ENCODE peak calls at places on chromosomes 12 and 14, in nine cellular contexts. One of them, this sample, is unnamed.

GRCh38 chr14:33393895-33394405 is 455.3 kb downstream of the NPAS3 start:
- DNase-seq in ascending aorta: no peak
- DNase-seq in non-pigmented ciliary epithelial cell: no peak
- DNase-seq in activated T-cell treated with anti-CD3 and anti-CD28 coated beads for 1 hour: no peak
- DNase-seq in BE2C: no peak
- DNase-seq in LHCN-M2: no peak
- DNase-seq in fibroblast of the conjunctiva: no peak
- DNase-seq in stimulated activated CD4-positive, alpha-beta T cell treated with anti-CD3 and anti-CD28 coated beads, Interleukin-15, amount 100 ng/mL, for 1 hour: no peak
- DNase-seq in AG08396: no peak
- DNase-seq in this sample: no peak

GRCh38 chr12:6052940-6053329 is 71.5 kb downstream of the VWF start:
- DNase-seq in ascending aorta: no peak
- DNase-seq in non-pigmented ciliary epithelial cell: no peak
- DNase-seq in activated T-cell treated with anti-CD3 and anti-CD28 coated beads for 1 hour: no peak
- DNase-seq in BE2C: no peak
- DNase-seq in LHCN-M2: peak
- DNase-seq in fibroblast of the conjunctiva: no peak
- DNase-seq in stimulated activated CD4-positive, alpha-beta T cell treated with anti-CD3 and anti-CD28 coated beads, Interleukin-15, amount 100 ng/mL, for 1 hour: no peak
- DNase-seq in AG08396: peak
- DNase-seq in this sample: no peak

GRCh38 chr12:113860059-113860820 is 105.9 kb downstream of the RBM19 start:
- DNase-seq in ascending aorta: no peak
- DNase-seq in non-pigmented ciliary epithelial cell: no peak
- DNase-seq in activated T-cell treated with anti-CD3 and anti-CD28 coated beads for 1 hour: no peak
- DNase-seq in BE2C: no peak
- DNase-seq in LHCN-M2: no peak
- DNase-seq in fibroblast of the conjunctiva: no peak
- DNase-seq in stimulated activated CD4-positive, alpha-beta T cell treated with anti-CD3 and anti-CD28 coated beads, Interleukin-15, amount 100 ng/mL, for 1 hour: no peak
- DNase-seq in AG08396: no peak
- DNase-seq in this sample: no peak

GRCh38 chr12:19688489-19688888 is 249.2 kb downstream of the AEBP2 start:
- DNase-seq in ascending aorta: no peak
- DNase-seq in non-pigmented ciliary epithelial cell: no peak
- DNase-seq in activated T-cell treated with anti-CD3 and anti-CD28 coated beads for 1 hour: no peak
- DNase-seq in BE2C: no peak
- DNase-seq in LHCN-M2: no peak
- DNase-seq in fibroblast of the conjunctiva: no peak
- DNase-seq in stimulated activated CD4-positive, alpha-beta T cell treated with anti-CD3 and anti-CD28 coated beads, Interleukin-15, amount 100 ng/mL, for 1 hour: no peak
- DNase-seq in AG08396: no peak
- DNase-seq in this sample: no peak

GRCh38 chr12:112005419-112006395 is 7.3 kb downstream of the TMEM116 start:
- DNase-seq in ascending aorta: no peak
- DNase-seq in non-pigmented ciliary epithelial cell: no peak
- DNase-seq in activated T-cell treated with anti-CD3 and anti-CD28 coated beads for 1 hour: no peak
- DNase-seq in BE2C: no peak
- DNase-seq in LHCN-M2: no peak
- DNase-seq in fibroblast of the conjunctiva: no peak
- DNase-seq in stimulated activated CD4-positive, alpha-beta T cell treated with anti-CD3 and anti-CD28 coated beads, Interleukin-15, amount 100 ng/mL, for 1 hour: no peak
- DNase-seq in AG08396: no peak
- DNase-seq in this sample: no peak

GRCh38 chr12:64392221-64392620 is 1.7 kb upstream of the C12orf56 start:
- DNase-seq in ascending aorta: no peak
- DNase-seq in non-pigmented ciliary epithelial cell: no peak
- DNase-seq in activated T-cell treated with anti-CD3 and anti-CD28 coated beads for 1 hour: no peak
- DNase-seq in BE2C: peak
- DNase-seq in LHCN-M2: peak
- DNase-seq in fibroblast of the conjunctiva: no peak
- DNase-seq in stimulated activated CD4-positive, alpha-beta T cell treated with anti-CD3 and anti-CD28 coated beads, Interleukin-15, amount 100 ng/mL, for 1 hour: no peak
- DNase-seq in AG08396: peak
- DNase-seq in this sample: no peak

GRCh38 chr14:73997944-73998451 is 21.1 kb downstream of the ENTPD5 start:
- DNase-seq in ascending aorta: no peak
- DNase-seq in non-pigmented ciliary epithelial cell: no peak
- DNase-seq in activated T-cell treated with anti-CD3 and anti-CD28 coated beads for 1 hour: no peak
- DNase-seq in BE2C: no peak
- DNase-seq in LHCN-M2: no peak
- DNase-seq in fibroblast of the conjunctiva: no peak
- DNase-seq in stimulated activated CD4-positive, alpha-beta T cell treated with anti-CD3 and anti-CD28 coated beads, Interleukin-15, amount 100 ng/mL, for 1 hour: no peak
- DNase-seq in AG08396: no peak
- DNase-seq in this sample: no peak

GRCh38 chr14:102967506-102967795 is 45.0 kb downstream of the AMN start:
- DNase-seq in ascending aorta: no peak
- DNase-seq in non-pigmented ciliary epithelial cell: no peak
- DNase-seq in activated T-cell treated with anti-CD3 and anti-CD28 coated beads for 1 hour: no peak
- DNase-seq in BE2C: no peak
- DNase-seq in LHCN-M2: no peak
- DNase-seq in fibroblast of the conjunctiva: no peak
- DNase-seq in stimulated activated CD4-positive, alpha-beta T cell treated with anti-CD3 and anti-CD28 coated beads, Interleukin-15, amount 100 ng/mL, for 1 hour: no peak
- DNase-seq in AG08396: no peak
- DNase-seq in this sample: no peak

GRCh38 chr14:81618695-81619094 is 85.0 kb upstream of the SEL1L start:
- DNase-seq in ascending aorta: no peak
- DNase-seq in non-pigmented ciliary epithelial cell: no peak
- DNase-seq in activated T-cell treated with anti-CD3 and anti-CD28 coated beads for 1 hour: no peak
- DNase-seq in BE2C: no peak
- DNase-seq in LHCN-M2: no peak
- DNase-seq in fibroblast of the conjunctiva: no peak
- DNase-seq in stimulated activated CD4-positive, alpha-beta T cell treated with anti-CD3 and anti-CD28 coated beads, Interleukin-15, amount 100 ng/mL, for 1 hour: no peak
- DNase-seq in AG08396: no peak
- DNase-seq in this sample: no peak

GRCh38 chr12:118053071-118053985 is 7.7 kb downstream of the WSB2 start:
- DNase-seq in ascending aorta: no peak
- DNase-seq in non-pigmented ciliary epithelial cell: no peak
- DNase-seq in activated T-cell treated with anti-CD3 and anti-CD28 coated beads for 1 hour: no peak
- DNase-seq in BE2C: no peak
- DNase-seq in LHCN-M2: no peak
- DNase-seq in fibroblast of the conjunctiva: no peak
- DNase-seq in stimulated activated CD4-positive, alpha-beta T cell treated with anti-CD3 and anti-CD28 coated beads, Interleukin-15, amount 100 ng/mL, for 1 hour: no peak
- DNase-seq in AG08396: no peak
- DNase-seq in this sample: no peak

GRCh38 chr14:64401923-64402322 is 13.8 kb downstream of the MTHFD1 start:
- DNase-seq in ascending aorta: no peak
- DNase-seq in non-pigmented ciliary epithelial cell: no peak
- DNase-seq in activated T-cell treated with anti-CD3 and anti-CD28 coated beads for 1 hour: no peak
- DNase-seq in BE2C: no peak
- DNase-seq in LHCN-M2: no peak
- DNase-seq in fibroblast of the conjunctiva: no peak
- DNase-seq in stimulated activated CD4-positive, alpha-beta T cell treated with anti-CD3 and anti-CD28 coated beads, Interleukin-15, amount 100 ng/mL, for 1 hour: no peak
- DNase-seq in AG08396: no peak
- DNase-seq in this sample: no peak

GRCh38 chr12:16165506-16165905 is 112.0 kb downstream of the SLC15A5 start:
- DNase-seq in ascending aorta: peak
- DNase-seq in non-pigmented ciliary epithelial cell: peak
- DNase-seq in activated T-cell treated with anti-CD3 and anti-CD28 coated beads for 1 hour: no peak
- DNase-seq in BE2C: peak
- DNase-seq in LHCN-M2: peak
- DNase-seq in fibroblast of the conjunctiva: peak
- DNase-seq in stimulated activated CD4-positive, alpha-beta T cell treated with anti-CD3 and anti-CD28 coated beads, Interleukin-15, amount 100 ng/mL, for 1 hour: no peak
- DNase-seq in AG08396: peak
- DNase-seq in this sample: no peak

GRCh38 chr14:102629700-102630365 is 37.4 kb downstream of the RCOR1 start:
- DNase-seq in ascending aorta: no peak
- DNase-seq in non-pigmented ciliary epithelial cell: no peak
- DNase-seq in activated T-cell treated with anti-CD3 and anti-CD28 coated beads for 1 hour: no peak
- DNase-seq in BE2C: no peak
- DNase-seq in LHCN-M2: no peak
- DNase-seq in fibroblast of the conjunctiva: no peak
- DNase-seq in stimulated activated CD4-positive, alpha-beta T cell treated with anti-CD3 and anti-CD28 coated beads, Interleukin-15, amount 100 ng/mL, for 1 hour: no peak
- DNase-seq in AG08396: no peak
- DNase-seq in this sample: peak

GRCh38 chr12:126432780-126433179 is 1367.5 kb downstream of the AACS start:
- DNase-seq in ascending aorta: no peak
- DNase-seq in non-pigmented ciliary epithelial cell: no peak
- DNase-seq in activated T-cell treated with anti-CD3 and anti-CD28 coated beads for 1 hour: no peak
- DNase-seq in BE2C: no peak
- DNase-seq in LHCN-M2: no peak
- DNase-seq in fibroblast of the conjunctiva: peak
- DNase-seq in stimulated activated CD4-positive, alpha-beta T cell treated with anti-CD3 and anti-CD28 coated beads, Interleukin-15, amount 100 ng/mL, for 1 hour: no peak
- DNase-seq in AG08396: no peak
- DNase-seq in this sample: no peak